ENCODE peak calls at places on chromosome 20, in eight cellular contexts. O is A549, P is suprapubic skin, V is sigmoid colon, M is ovary, Z is transverse colon, C is stomach, S is K562. H is an unnamed sample.

GRCh38 chr20:1171461-1172093 is 13.2 kb downstream of the TMEM74B start:
- DNase-seq in Z (no peak), C (no peak), V (no peak), S (peak), M (no peak), O (peak), P (no peak), H (no peak)

GRCh38 chr20:63494420-63495166 is 4.3 kb downstream of the EEF1A2 start:
- DNase-seq in M (no peak), Z (no peak), P (no peak), O (no peak), C (no peak), S (no peak), V (no peak), H (no peak)

GRCh38 chr20:31788578-31788977 is 30.6 kb upstream of the MYLK2 start:
- DNase-seq in C (no peak), O (peak), M (no peak), Z (no peak), V (no peak), S (no peak), P (no peak), H (no peak)

GRCh38 chr20:49541733-49542513 is 26.0 kb downstream of the PTGIS start:
- DNase-seq in C (peak), S (peak), Z (peak), O (peak), M (peak), V (peak), P (no peak), H (peak)

GRCh38 chr20:3930265-3931206 is 41.3 kb downstream of the PANK2 start:
- DNase-seq in S (peak), P (no peak), M (no peak), Z (no peak), V (no peak), O (no peak), C (no peak), H (no peak)

GRCh38 chr20:17227199-17227535 is 327 bp downstream of the PCSK2 start:
- DNase-seq in V (no peak), Z (no peak), M (no peak), C (no peak), S (no peak), O (no peak), P (no peak), H (no peak)

GRCh38 chr20:32559753-32560380 is 25.3 kb downstream of the NOL4L start:
- DNase-seq in O (no peak), V (no peak), M (no peak), C (no peak), P (no peak), Z (no peak), S (no peak), H (no peak)

GRCh38 chr20:12098411-12098810 is 180.7 kb downstream of the BTBD3 start:
- DNase-seq in V (no peak), Z (peak), P (no peak), S (no peak), M (no peak), C (no peak), O (no peak), H (no peak)

GRCh38 chr20:59515013-59515905 is 89.1 kb upstream of the PHACTR3 start:
- DNase-seq in S (peak), Z (peak), M (peak), V (no peak), O (peak), P (no peak), C (peak), H (peak)

GRCh38 chr20:46215913-46216707 is 92.2 kb downstream of the CDH22 start:
- DNase-seq in V (no peak), Z (no peak), S (peak), P (no peak), C (no peak), M (no peak), O (peak), H (no peak)

GRCh38 chr20:23116301-23117089 is 30.4 kb upstream of the CD93 start:
- DNase-seq in P (no peak), C (no peak), V (peak), Z (no peak), S (no peak), M (no peak), O (no peak), H (no peak)

GRCh38 chr20:46111028-46111835 is 6.9 kb upstream of the CD40 start:
- DNase-seq in M (peak), O (no peak), S (no peak), P (no peak), Z (peak), C (no peak), V (peak), H (peak)

GRCh38 chr20:59043698-59044097 is 1.1 kb upstream of the PRELID3B start:
- DNase-seq in S (no peak), Z (no peak), O (no peak), C (no peak), V (no peak), P (no peak), M (no peak), H (no peak)

GRCh38 chr20:24612799-24613775 is 143.7 kb downstream of the SYNDIG1 start:
- DNase-seq in S (no peak), O (no peak), V (peak), M (no peak), C (no peak), P (no peak), Z (no peak), H (peak)

GRCh38 chr20:3233991-3234498 is 4.9 kb downstream of the SLC4A11 start:
- DNase-seq in Z (no peak), C (no peak), P (no peak), O (no peak), M (no peak), V (no peak), S (no peak), H (peak)

GRCh38 chr20:10789386-10789785 is 115.6 kb upstream of the JAG1 start:
- DNase-seq in C (no peak), S (no peak), Z (no peak), P (no peak), M (no peak), O (no peak), V (no peak), H (no peak)

GRCh38 chr20:23632711-23633573 is 4.8 kb downstream of the CST3 start:
- DNase-seq in M (no peak), O (no peak), C (no peak), S (no peak), V (no peak), P (no peak), Z (no peak), H (no peak)

GRCh38 chr20:16785221-16785620 is 37.1 kb downstream of the OTOR start:
- DNase-seq in O (no peak), M (no peak), C (no peak), V (no peak), P (no peak), S (no peak), Z (no peak), H (no peak)

GRCh38 chr20:48846516-48847492 is 19.0 kb upstream of the PREX1 start:
- DNase-seq in P (no peak), C (no peak), Z (peak), O (peak), V (no peak), S (peak), M (no peak), H (no peak)

GRCh38 chr20:50758992-50759391 is 27.6 kb downstream of the PARD6B start:
- DNase-seq in S (no peak), V (no peak), Z (no peak), O (no peak), M (no peak), P (no peak), C (no peak), H (no peak)

GRCh38 chr20:12762725-12763124 is 246.0 kb upstream of the SPTLC3 start:
- DNase-seq in P (no peak), V (no peak), Z (no peak), M (no peak), C (no peak), O (no peak), S (no peak), H (no peak)

GRCh38 chr20:41572010-41572572 is 46.1 kb downstream of the CHD6 start:
- DNase-seq in S (no peak), P (no peak), M (no peak), C (no peak), Z (no peak), V (no peak), O (no peak), H (no peak)

DNA sequence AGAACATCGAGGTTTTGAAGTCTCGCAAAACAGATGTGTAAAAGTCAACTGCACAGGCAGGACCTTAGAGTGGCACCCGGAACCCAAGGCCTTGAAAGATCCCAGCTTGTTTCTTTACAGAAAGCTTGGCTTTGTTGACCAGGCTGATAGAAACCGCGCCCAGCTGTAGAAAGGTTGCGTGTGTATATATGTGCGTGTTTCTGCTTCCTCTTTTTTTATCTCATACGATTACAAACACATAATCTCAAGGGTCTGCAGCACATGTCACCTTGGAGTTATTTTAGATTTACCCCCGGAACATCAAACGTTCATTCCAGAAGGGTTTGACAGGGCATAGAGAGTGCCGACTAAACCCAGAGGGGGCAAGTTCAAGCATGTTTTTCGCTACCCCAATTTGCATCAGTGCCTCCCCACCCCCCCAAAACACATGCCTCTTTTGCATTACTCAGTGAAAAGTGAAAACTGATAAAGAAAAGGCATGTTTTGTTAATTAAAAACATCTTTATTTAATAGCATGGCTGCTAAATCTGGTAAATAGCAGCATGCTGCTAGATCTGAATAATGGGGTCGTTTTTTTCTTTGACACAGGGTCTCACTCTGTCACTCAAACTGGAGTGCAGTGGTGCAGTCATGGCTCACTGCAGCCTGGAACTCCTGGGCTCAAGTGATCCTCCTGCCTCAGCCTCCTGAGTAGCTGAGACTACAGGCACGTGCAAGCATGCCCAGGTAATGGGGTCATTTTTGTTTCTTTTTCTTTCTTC is 33.2 kb upstream of the NCOA3 start:
- DNase-seq in S (no peak), C (peak), O (no peak), M (no peak), V (no peak), P (no peak), Z (peak), H (no peak)
- TF ChIP-seq EP300 in S (no peak), C (no peak), O (no peak), M (no peak), V (no peak), P (no peak), Z (no peak), H (no peak)

GRCh38 chr20:61458146-61458746 is 206.2 kb downstream of the CDH4 start:
- DNase-seq in S (no peak), C (no peak), P (no peak), Z (no peak), O (no peak), V (no peak), M (no peak), H (no peak)
- TF ChIP-seq EP300 in S (no peak), C (no peak), P (no peak), Z (no peak), O (no peak), V (no peak), M (no peak), H (no peak)

DNA sequence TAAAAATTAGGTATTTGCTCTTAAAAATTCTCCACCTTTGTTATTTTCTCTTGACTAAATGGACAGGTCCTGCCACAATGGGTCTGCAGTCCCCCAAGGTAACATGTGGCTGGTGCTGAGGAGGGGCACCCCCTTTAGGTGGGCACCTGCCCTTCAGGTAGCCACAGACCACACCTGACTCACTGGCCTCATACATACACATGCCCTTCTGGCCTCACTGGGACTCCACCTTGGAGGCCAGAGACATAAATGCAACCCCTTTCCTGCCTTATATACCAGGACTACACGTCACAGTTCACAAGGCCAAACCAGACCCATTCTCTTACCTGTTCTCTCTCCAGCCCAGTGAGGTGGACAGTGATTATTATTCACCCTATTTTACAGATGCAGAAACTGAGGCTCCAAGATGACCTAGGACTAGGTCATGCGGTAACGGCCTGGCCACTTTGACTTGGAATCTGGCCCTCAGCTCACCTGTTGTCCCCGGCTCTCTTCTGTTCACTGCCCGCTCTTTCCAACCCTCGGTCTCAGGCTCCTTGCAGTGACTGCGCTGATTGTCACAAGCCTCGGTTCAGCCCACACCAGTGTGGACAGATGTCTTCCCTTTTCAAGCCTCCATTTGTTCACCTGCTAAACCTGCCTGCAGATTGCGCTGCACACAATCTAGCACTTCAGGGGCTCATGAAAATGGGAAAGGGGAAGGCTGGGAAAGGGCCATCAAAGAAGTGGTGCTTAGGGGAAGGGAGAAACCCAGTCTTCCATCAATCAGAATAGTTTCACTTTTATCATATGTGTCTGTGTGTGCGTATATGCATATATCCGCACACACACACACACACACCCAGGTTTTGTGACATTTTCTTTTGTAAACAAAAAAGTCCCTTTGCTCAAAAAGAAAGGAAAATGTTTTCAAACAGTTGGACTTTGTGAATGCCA is 121.7 kb downstream of the BCAS1 start:
- DNase-seq in O (no peak), V (no peak), P (no peak), M (no peak), S (no peak), C (no peak), Z (no peak), H (no peak)
- TF ChIP-seq EP300 in O (no peak), V (no peak), P (no peak), M (no peak), S (no peak), C (no peak), Z (no peak), H (no peak)

GRCh38 chr20:54643761-54644160 is 168.4 kb downstream of the DOK5 start:
- DNase-seq in Z (no peak), P (no peak), M (no peak), C (no peak), V (no peak), S (no peak), O (no peak), H (no peak)
- TF ChIP-seq EP300 in Z (no peak), P (no peak), M (no peak), C (no peak), V (no peak), S (no peak), O (no peak), H (no peak)

DNA sequence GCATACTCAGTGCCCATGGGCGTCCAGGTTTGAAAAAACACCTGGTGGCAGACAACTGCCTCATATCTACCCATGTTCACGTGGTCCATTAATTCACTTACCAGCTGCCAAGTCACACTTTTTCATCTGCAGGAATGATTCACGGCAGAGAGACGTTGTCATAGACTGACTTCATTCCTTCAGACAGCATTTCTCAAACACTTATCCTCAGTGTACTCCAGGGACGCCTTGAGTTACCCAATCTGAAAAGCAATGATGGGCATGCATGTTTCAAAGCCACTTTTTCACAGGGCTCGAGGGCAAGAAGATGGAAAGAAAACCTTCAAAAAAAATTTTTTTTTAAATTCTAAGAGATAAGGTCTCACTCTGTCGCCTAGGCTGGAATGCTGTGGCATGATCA is 6.0 kb downstream of the MMP24OS start:
- DNase-seq in V (no peak), M (no peak), S (no peak), C (no peak), Z (no peak), O (no peak), P (no peak), H (no peak)
- TF ChIP-seq EP300 in V (no peak), M (no peak), S (no peak), C (no peak), Z (no peak), O (no peak), P (no peak), H (no peak)

GRCh38 chr20:37319120-37319717 is 26.7 kb upstream of the SRC start:
- DNase-seq in Z (no peak), M (no peak), S (no peak), C (no peak), O (no peak), P (no peak), V (no peak), H (no peak)
- TF ChIP-seq EP300 in Z (no peak), M (no peak), S (no peak), C (no peak), O (no peak), P (no peak), V (no peak), H (no peak)

GRCh38 chr20:52889225-52889624 is 82.9 kb upstream of the TSHZ2 start:
- DNase-seq in S (no peak), O (no peak), P (no peak), Z (no peak), V (no peak), M (no peak), C (no peak), H (no peak)
- TF ChIP-seq EP300 in S (no peak), O (no peak), P (no peak), Z (no peak), V (no peak), M (no peak), C (no peak), H (no peak)

DNA sequence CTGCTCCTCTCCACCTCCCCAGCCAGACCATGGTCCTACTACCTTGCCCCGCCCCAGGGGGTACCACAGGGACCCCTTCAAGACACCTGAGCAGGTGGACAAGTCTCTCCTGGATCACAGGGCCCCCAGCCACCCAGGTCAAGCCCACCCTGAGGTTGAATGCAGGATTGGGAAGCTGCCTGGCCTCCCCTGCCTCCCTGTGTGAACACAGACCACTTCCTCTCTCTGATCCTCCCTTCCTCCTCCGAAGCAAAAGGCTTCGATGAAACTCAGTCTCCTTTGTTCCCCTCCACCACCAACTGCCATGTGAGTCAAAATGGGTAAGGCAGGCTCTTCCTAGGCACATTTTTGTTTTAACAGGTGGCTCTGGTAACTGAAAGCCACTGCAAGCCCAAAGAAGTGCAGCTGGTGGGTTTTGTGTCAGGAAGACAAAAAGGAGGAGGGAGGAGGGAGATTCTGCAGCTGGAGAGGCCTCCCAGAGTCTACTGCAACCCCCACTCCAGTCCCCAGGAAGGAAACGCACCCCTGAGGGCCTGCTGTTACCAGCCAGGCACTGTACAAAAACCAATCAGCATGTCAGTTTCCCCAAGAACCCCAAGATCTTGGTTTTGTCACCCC is 5.4 kb downstream of the ADA start:
- DNase-seq in P (no peak), Z (peak), O (no peak), V (no peak), S (no peak), C (no peak), M (no peak), H (no peak)
- TF ChIP-seq EP300 in P (no peak), Z (no peak), O (no peak), V (no peak), S (no peak), C (no peak), M (no peak), H (no peak)

GRCh38 chr20:20450461-20451027 is 82.6 kb downstream of the INSM1 start:
- DNase-seq in V (no peak), Z (no peak), P (no peak), O (no peak), M (no peak), S (no peak), C (peak), H (no peak)
- TF ChIP-seq EP300 in V (no peak), Z (no peak), P (no peak), O (no peak), M (no peak), S (no peak), C (no peak), H (no peak)

H was measured in upper lobe of left lung.